ENCODE peak calls at places on chromosomes 6 and 20, in five cellular contexts. O, S, A, L and K are unnamed samples.

GRCh38 chr6:94446120-94446519 is 1026.8 kb upstream of the EPHA7 start:
- DNase-seq in O (no peak), S (no peak), A (no peak), L (no peak), K (no peak)

GRCh38 chr20:25584905-25585704 is at the start of gene NINL:
- DNase-seq in O (peak; percentile 82), S (peak; percentile 97), A (peak; percentile 24), L (no peak), K (peak; percentile 72)

GRCh38 chr20:54625497-54625896 is 150.1 kb downstream of the DOK5 start:
- DNase-seq in O (no peak), S (no peak), A (no peak), L (no peak), K (no peak)

GRCh38 chr6:85394853-85395538 is 54.9 kb upstream of the NT5E start:
- DNase-seq in O (no peak), S (no peak), A (no peak), L (no peak), K (no peak)

GRCh38 chr6:112780498-112781096 is 433.5 kb downstream of the RFPL4B start:
- DNase-seq in O (peak; percentile 76), S (peak; percentile 50), A (peak; percentile 61), L (peak; percentile 24), K (peak; percentile 72)

GRCh38 chr20:58308680-58309527 is 611 bp upstream of the RAB22A start:
- DNase-seq in O (no peak), S (peak; percentile 92), A (peak; percentile 83), L (no peak), K (peak; percentile 82)

GRCh38 chr6:102039450-102039849 is 645.9 kb downstream of the GRIK2 start:
- DNase-seq in O (no peak), S (no peak), A (no peak), L (no peak), K (no peak)

GRCh38 chr6:24859608-24860007 is 60.9 kb upstream of the ARMH2 start:
- DNase-seq in O (no peak), S (no peak), A (no peak), L (no peak), K (no peak)

GRCh38 chr6:132716238-132716637 is 2.4 kb upstream of the VNN1 start:
- DNase-seq in O (no peak), S (no peak), A (no peak), L (no peak), K (no peak)

GRCh38 chr6:70709826-70710225 is 42.1 kb downstream of the SMAP1 start:
- DNase-seq in O (peak; percentile 5), S (no peak), A (no peak), L (no peak), K (no peak)

GRCh38 chr20:7361321-7361720 is 578.9 kb downstream of the HAO1 start:
- DNase-seq in O (no peak), S (no peak), A (no peak), L (no peak), K (no peak)

GRCh38 chr20:17943343-17943742 is 25.3 kb downstream of the SNX5 start:
- DNase-seq in O (no peak), S (no peak), A (no peak), L (no peak), K (no peak)

GRCh38 chr6:29552512-29553051 is 7.0 kb downstream of the UBD start:
- DNase-seq in O (no peak), S (peak; percentile 34), A (peak; percentile 28), L (peak; percentile 56), K (peak; percentile 47)

GRCh38 chr6:157313531-157314467 is 9.5 kb downstream of the TMEM242 start:
- DNase-seq in O (no peak), S (no peak), A (no peak), L (no peak), K (no peak)

GRCh38 chr20:61253640-61254511 is 1.8 kb downstream of the CDH4 start:
- DNase-seq in O (no peak), S (peak; percentile 63), A (no peak), L (no peak), K (peak; percentile 31)

GRCh38 chr20:51326241-51326819 is 216.2 kb downstream of the NFATC2 start:
- DNase-seq in O (peak; percentile 61), S (peak; percentile 52), A (peak; percentile 38), L (no peak), K (peak; percentile 25)

GRCh38 chr6:44826277-44826676 is 438.8 kb downstream of the CDC5L start:
- DNase-seq in O (no peak), S (no peak), A (no peak), L (no peak), K (no peak)

GRCh38 chr20:63472862-63473390 is 471 bp upstream of the KCNQ2 start:
- DNase-seq in O (no peak), S (peak; percentile 71), A (no peak), L (no peak), K (no peak)

GRCh38 chr20:22679197-22679596 is 94.8 kb upstream of the FOXA2 start:
- DNase-seq in O (no peak), S (no peak), A (no peak), L (no peak), K (no peak)

GRCh38 chr6:19691465-19692167 is 145.6 kb upstream of the ID4 start:
- DNase-seq in O (no peak), S (peak; percentile 15), A (no peak), L (no peak), K (no peak)

GRCh38 chr20:57073402-57073801 is 193.0 kb downstream of the BMP7 start:
- DNase-seq in O (no peak), S (no peak), A (no peak), L (no peak), K (no peak)

GRCh38 chr6:36769676-36770499 is 69.4 kb downstream of the CPNE5 start:
- DNase-seq in O (no peak), S (no peak), A (no peak), L (no peak), K (no peak)

GRCh38 chr20:10536531-10536930 is 101.4 kb downstream of the SLX4IP start:
- DNase-seq in O (peak; percentile 61), S (no peak), A (no peak), L (no peak), K (no peak)

GRCh38 chr6:2799936-2800527 is 34.8 kb downstream of the WRNIP1 start:
- DNase-seq in O (no peak), S (no peak), A (no peak), L (no peak), K (no peak)

GRCh38 chr6:100464910-100465700 is at the start of gene SIM1:
- DNase-seq in O (no peak), S (peak; percentile 92), A (no peak), L (no peak), K (peak; percentile 83)

GRCh38 chr20:17491041-17491440 is 40.1 kb downstream of the BFSP1 start:
- DNase-seq in O (no peak), S (no peak), A (no peak), L (no peak), K (no peak)

GRCh38 chr6:33419580-33420492 is at the start of gene SYNGAP1:
- DNase-seq in O (no peak), S (peak; percentile 67), A (no peak), L (no peak), K (no peak)

GRCh38 chr6:19554356-19555225 is 282.6 kb upstream of the ID4 start:
- DNase-seq in O (no peak), S (no peak), A (no peak), L (no peak), K (no peak)

GRCh38 chr20:23092409-23092756 is 6.3 kb upstream of the CD93 start:
- DNase-seq in O (no peak), S (no peak), A (peak; percentile 68), L (no peak), K (no peak)

GRCh38 chr6:7587631-7588100 is 2.3 kb upstream of the SNRNP48 start:
- DNase-seq in O (no peak), S (no peak), A (no peak), L (no peak), K (no peak)

GRCh38 chr6:42405025-42405424 is 46.7 kb downstream of the TRERF1 start:
- DNase-seq in O (no peak), S (no peak), A (no peak), L (no peak), K (no peak)

GRCh38 chr6:85551264-85551663 is 42.4 kb downstream of the SNX14 start:
- DNase-seq in O (no peak), S (peak; percentile 20), A (peak; percentile 58), L (no peak), K (peak; percentile 7)

GRCh38 chr6:43037706-43038105 is 15.9 kb downstream of the CUL7 start:
- DNase-seq in O (no peak), S (no peak), A (no peak), L (no peak), K (no peak)

GRCh38 chr6:15621203-15622044 is 41.4 kb downstream of the DTNBP1 start:
- DNase-seq in O (no peak), S (peak; percentile 52), A (peak; percentile 81), L (peak; percentile 62), K (no peak)

GRCh38 chr6:21438986-21439352 is 154.6 kb upstream of the SOX4 start:
- DNase-seq in O (no peak), S (no peak), A (no peak), L (peak; percentile 49), K (no peak)

GRCh38 chr20:12598894-12599293 is 409.9 kb upstream of the SPTLC3 start:
- DNase-seq in O (no peak), S (no peak), A (no peak), L (no peak), K (no peak)

GRCh38 chr6:101879782-101880181 is 486.3 kb downstream of the GRIK2 start:
- DNase-seq in O (no peak), S (no peak), A (no peak), L (no peak), K (no peak)

GRCh38 chr20:19688031-19688806 is 69.8 kb upstream of the RIN2 start:
- DNase-seq in O (peak; percentile 63), S (peak; percentile 47), A (peak; percentile 5), L (no peak), K (peak; percentile 46)

DNA sequence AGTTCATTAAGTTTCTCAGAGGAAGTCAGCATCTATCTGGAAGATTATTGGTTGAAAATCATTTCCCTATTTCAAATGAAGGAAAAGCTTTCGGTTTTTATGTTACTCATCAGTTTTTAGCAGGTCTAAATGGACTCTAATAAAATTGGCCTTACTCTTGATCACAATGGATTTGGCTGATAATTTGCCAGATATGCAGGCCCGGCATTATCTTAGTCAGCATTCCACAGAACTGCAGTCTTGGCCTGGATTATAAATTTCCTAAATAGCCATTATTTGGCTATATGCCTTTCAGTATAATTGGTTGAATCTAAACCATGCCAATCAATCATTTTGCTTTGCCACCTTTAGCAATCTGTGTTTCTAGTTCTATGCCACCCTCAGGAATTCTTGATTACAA is 91.7 kb upstream of the KCNQ5 start:
- DNase-seq in O (no peak), S (no peak), A (no peak), L (no peak), K (no peak)
- TF ChIP-seq FOXM1 in O (no peak), S (no peak), A (no peak), L (no peak), K (no peak)

GRCh38 chr6:111701146-111701545 is 95.5 kb upstream of the TRAF3IP2 start:
- DNase-seq in O (no peak), S (no peak), A (no peak), L (no peak), K (no peak)
- TF ChIP-seq FOXM1 in O (no peak), S (no peak), A (no peak), L (no peak), K (no peak)

GRCh38 chr6:104954091-104954797 is 2.7 kb upstream of the LIN28B start:
- DNase-seq in O (peak; percentile 71), S (no peak), A (peak; percentile 59), L (no peak), K (no peak)
- TF ChIP-seq FOXM1 in O (no peak), S (no peak), A (peak; percentile 30), L (no peak), K (no peak)

GRCh38 chr6:8906699-8907098 is 471.4 kb upstream of the SLC35B3 start:
- DNase-seq in O (no peak), S (no peak), A (no peak), L (no peak), K (no peak)
- TF ChIP-seq FOXM1 in O (no peak), S (no peak), A (no peak), L (no peak), K (no peak)